ENCODE peak calls at places on chromosomes 4 and X, in eight cellular contexts. M, L, Z, U, D, K, H and C are unnamed samples.

GRCh38 chr4:90419124-90419711 is 292.0 kb downstream of the CCSER1 start:
- DNase-seq in M (no peak), L (no peak), Z (no peak), U (no peak), D (no peak), K (peak), H (peak), C (no peak)

GRCh38 chr4:30763337-30763736 is 43.2 kb downstream of the PCDH7 start:
- DNase-seq in M (no peak), L (no peak), Z (no peak), U (no peak), D (no peak), K (no peak), H (no peak), C (no peak)

GRCh38 chr4:5098176-5098575 is 46.9 kb downstream of the STK32B start:
- DNase-seq in M (no peak), L (no peak), Z (no peak), U (no peak), D (no peak), K (no peak), H (no peak), C (no peak)

GRCh38 chr4:185700048-185700447 is 111.9 kb downstream of the SORBS2 start:
- DNase-seq in M (no peak), L (no peak), Z (no peak), U (no peak), D (no peak), K (no peak), H (no peak), C (no peak)

GRCh38 chr4:123127218-123127617 is 204.8 kb upstream of the NUDT6 start:
- DNase-seq in M (no peak), L (no peak), Z (no peak), U (no peak), D (no peak), K (no peak), H (no peak), C (no peak)

GRCh38 chr4:188714907-188715306 is 575.7 kb downstream of the TRIML1 start:
- DNase-seq in M (no peak), L (no peak), Z (no peak), U (no peak), D (no peak), K (no peak), H (no peak), C (no peak)

GRCh38 chr4:29966386-29966785 is 753.8 kb upstream of the PCDH7 start:
- DNase-seq in M (no peak), L (no peak), Z (no peak), U (no peak), D (no peak), K (no peak), H (no peak), C (no peak)

GRCh38 chr4:21366312-21366711 is 582.3 kb downstream of the KCNIP4 start:
- DNase-seq in M (no peak), L (no peak), Z (no peak), U (no peak), D (no peak), K (no peak), H (no peak), C (no peak)

GRCh38 chr4:79445371-79445781 is 37.3 kb upstream of the GK2 start:
- DNase-seq in M (no peak), L (no peak), Z (no peak), U (no peak), D (no peak), K (peak), H (no peak), C (no peak)

GRCh38 chr4:150337709-150338108 is 244.2 kb upstream of the MAB21L2 start:
- DNase-seq in M (no peak), L (no peak), Z (no peak), U (no peak), D (no peak), K (no peak), H (no peak), C (no peak)

GRCh38 chr4:1597021-1597931 is 86.8 kb downstream of the FAM53A start:
- DNase-seq in M (no peak), L (no peak), Z (no peak), U (peak), D (no peak), K (no peak), H (no peak), C (no peak)

GRCh38 chr4:83751336-83751949 is 215.5 kb downstream of the GPAT3 start:
- DNase-seq in M (no peak), L (no peak), Z (no peak), U (no peak), D (no peak), K (no peak), H (no peak), C (no peak)

GRCh38 chr4:168610911-168611530 is 114.2 kb downstream of the PALLD start:
- DNase-seq in M (no peak), L (no peak), Z (no peak), U (no peak), D (no peak), K (no peak), H (no peak), C (no peak)

GRCh38 chr4:173057442-173057841 is 111.2 kb upstream of the GALNT7 start:
- DNase-seq in M (no peak), L (no peak), Z (no peak), U (no peak), D (no peak), K (no peak), H (no peak), C (no peak)

GRCh38 chrX:107119281-107119680 is 659 bp upstream of the RBM41 start:
- DNase-seq in M (no peak), L (no peak), Z (no peak), U (no peak), D (no peak), K (no peak), H (no peak), C (no peak)

GRCh38 chrX:153851981-153852380 is 21.6 kb upstream of the PDZD4 start:
- DNase-seq in M (no peak), L (no peak), Z (no peak), U (no peak), D (no peak), K (no peak), H (no peak), C (no peak)

GRCh38 chr4:125266901-125267601 is 47.7 kb upstream of the FAT4 start:
- DNase-seq in M (no peak), L (no peak), Z (no peak), U (no peak), D (no peak), K (no peak), H (no peak), C (no peak)

GRCh38 chrX:34849371-34849770 is 93.2 kb upstream of the FAM47B start:
- DNase-seq in M (no peak), L (no peak), Z (no peak), U (no peak), D (no peak), K (no peak), H (no peak), C (no peak)

GRCh38 chrX:110852180-110852579 is 56.6 kb upstream of the CHRDL1 start:
- DNase-seq in M (no peak), L (no peak), Z (no peak), U (no peak), D (no peak), K (peak), H (peak), C (no peak)

GRCh38 chr4:186761281-186761897 is 37.7 kb upstream of the FAT1 start:
- DNase-seq in M (no peak), L (no peak), Z (no peak), U (no peak), D (no peak), K (peak), H (no peak), C (no peak)

GRCh38 chr4:112214397-112215264 is 17.0 kb upstream of the AP1AR start:
- DNase-seq in M (no peak), L (no peak), Z (no peak), U (no peak), D (no peak), K (no peak), H (peak), C (no peak)

GRCh38 chr4:170398228-170398627 is 308.5 kb upstream of the AADAT start:
- DNase-seq in M (no peak), L (no peak), Z (no peak), U (no peak), D (no peak), K (no peak), H (no peak), C (no peak)

GRCh38 chrX:331145-331771 is 12.7 kb upstream of the GTPBP6 start:
- DNase-seq in M (no peak), L (no peak), Z (no peak), U (peak), D (no peak), K (peak), H (no peak), C (no peak)

GRCh38 chr4:94463771-94464170 is 12.0 kb downstream of the PDLIM5 start:
- DNase-seq in M (no peak), L (no peak), Z (no peak), U (no peak), D (no peak), K (no peak), H (no peak), C (no peak)

GRCh38 chr4:142169216-142169615 is 532.8 kb downstream of the IL15 start:
- DNase-seq in M (no peak), L (no peak), Z (no peak), U (no peak), D (no peak), K (no peak), H (no peak), C (no peak)

GRCh38 chrX:9171841-9172240 is 137.9 kb upstream of the FAM9B start:
- DNase-seq in M (no peak), L (no peak), Z (no peak), U (no peak), D (no peak), K (no peak), H (no peak), C (no peak)

GRCh38 chrX:40009462-40009851 is 88.3 kb downstream of the BCOR start:
- DNase-seq in M (no peak), L (no peak), Z (no peak), U (no peak), D (no peak), K (no peak), H (no peak), C (no peak)

GRCh38 chr4:89319756-89320155 is 12.2 kb upstream of the GPRIN3 start:
- DNase-seq in M (no peak), L (no peak), Z (no peak), U (no peak), D (no peak), K (no peak), H (no peak), C (no peak)

GRCh38 chrX:124406294-124407013 is 60.1 kb downstream of the SH2D1A start:
- DNase-seq in M (peak), L (peak), Z (peak), U (peak), D (no peak), K (peak), H (peak), C (no peak)

GRCh38 chr4:173528378-173529321 is 1.4 kb downstream of the HAND2 start:
- DNase-seq in M (no peak), L (no peak), Z (no peak), U (peak), D (no peak), K (no peak), H (no peak), C (peak)

GRCh38 chr4:54185380-54185779 is 43.7 kb upstream of the PDGFRA start:
- DNase-seq in M (no peak), L (no peak), Z (no peak), U (no peak), D (no peak), K (no peak), H (no peak), C (no peak)

GRCh38 chrX:1453390-1453783 is 678 bp upstream of the ASMTL start:
- DNase-seq in M (no peak), L (no peak), Z (no peak), U (no peak), D (no peak), K (no peak), H (peak), C (no peak)

GRCh38 chrX:47187106-47187677 is 6.4 kb upstream of the UBA1 start:
- DNase-seq in M (no peak), L (no peak), Z (no peak), U (no peak), D (no peak), K (no peak), H (no peak), C (no peak)